ENCODE peak calls at places on chromosomes 12 and 14, in five cellular contexts. V, H, G, E and C are unnamed samples.

GRCh38 chr12:5487971-5488955 is 56.4 kb downstream of the NTF3 start:
- DNase-seq in V (no peak), H (peak), G (peak), E (no peak), C (no peak)

GRCh38 chr12:91817512-91817911 is 328.1 kb downstream of the BTG1 start:
- DNase-seq in V (no peak), H (peak), G (no peak), E (no peak), C (no peak)

GRCh38 chr14:39034481-39035296 is 68.3 kb downstream of the SEC23A start:
- DNase-seq in V (no peak), H (peak), G (no peak), E (no peak), C (no peak)

GRCh38 chr12:112961536-112961935 is 16.8 kb upstream of the OAS2 start:
- DNase-seq in V (no peak), H (no peak), G (no peak), E (no peak), C (no peak)

GRCh38 chr12:22577667-22578066 is 33.3 kb upstream of the C2CD5 start:
- DNase-seq in V (no peak), H (peak), G (peak), E (no peak), C (no peak)

GRCh38 chr14:90140956-90141316 is 79.1 kb downstream of the KCNK13 start:
- DNase-seq in V (no peak), H (peak), G (peak), E (no peak), C (no peak)

GRCh38 chr12:103272949-103273348 is 222.8 kb downstream of the C12orf42 start:
- DNase-seq in V (no peak), H (no peak), G (no peak), E (no peak), C (no peak)

GRCh38 chr12:2111816-2112215 is 59.0 kb downstream of the CACNA1C start:
- DNase-seq in V (no peak), H (no peak), G (no peak), E (no peak), C (no peak)

GRCh38 chr12:132162508-132163031 is 18.3 kb downstream of the NOC4L start:
- DNase-seq in V (no peak), H (peak), G (peak), E (no peak), C (no peak)

GRCh38 chr14:34623506-34623905 is 6.4 kb downstream of the SNX6 start:
- DNase-seq in V (no peak), H (peak), G (peak), E (no peak), C (no peak)

GRCh38 chr12:70948236-70948975 is 27.9 kb upstream of the PTPRR start:
- DNase-seq in V (no peak), H (no peak), G (no peak), E (no peak), C (no peak)

GRCh38 chr12:54549774-54550451 is 512 bp downstream of the PDE1B start:
- DNase-seq in V (no peak), H (no peak), G (no peak), E (no peak), C (no peak)

GRCh38 chr14:99508896-99509629 is 27.9 kb downstream of the CCNK start:
- DNase-seq in V (no peak), H (no peak), G (no peak), E (no peak), C (no peak)

DNA sequence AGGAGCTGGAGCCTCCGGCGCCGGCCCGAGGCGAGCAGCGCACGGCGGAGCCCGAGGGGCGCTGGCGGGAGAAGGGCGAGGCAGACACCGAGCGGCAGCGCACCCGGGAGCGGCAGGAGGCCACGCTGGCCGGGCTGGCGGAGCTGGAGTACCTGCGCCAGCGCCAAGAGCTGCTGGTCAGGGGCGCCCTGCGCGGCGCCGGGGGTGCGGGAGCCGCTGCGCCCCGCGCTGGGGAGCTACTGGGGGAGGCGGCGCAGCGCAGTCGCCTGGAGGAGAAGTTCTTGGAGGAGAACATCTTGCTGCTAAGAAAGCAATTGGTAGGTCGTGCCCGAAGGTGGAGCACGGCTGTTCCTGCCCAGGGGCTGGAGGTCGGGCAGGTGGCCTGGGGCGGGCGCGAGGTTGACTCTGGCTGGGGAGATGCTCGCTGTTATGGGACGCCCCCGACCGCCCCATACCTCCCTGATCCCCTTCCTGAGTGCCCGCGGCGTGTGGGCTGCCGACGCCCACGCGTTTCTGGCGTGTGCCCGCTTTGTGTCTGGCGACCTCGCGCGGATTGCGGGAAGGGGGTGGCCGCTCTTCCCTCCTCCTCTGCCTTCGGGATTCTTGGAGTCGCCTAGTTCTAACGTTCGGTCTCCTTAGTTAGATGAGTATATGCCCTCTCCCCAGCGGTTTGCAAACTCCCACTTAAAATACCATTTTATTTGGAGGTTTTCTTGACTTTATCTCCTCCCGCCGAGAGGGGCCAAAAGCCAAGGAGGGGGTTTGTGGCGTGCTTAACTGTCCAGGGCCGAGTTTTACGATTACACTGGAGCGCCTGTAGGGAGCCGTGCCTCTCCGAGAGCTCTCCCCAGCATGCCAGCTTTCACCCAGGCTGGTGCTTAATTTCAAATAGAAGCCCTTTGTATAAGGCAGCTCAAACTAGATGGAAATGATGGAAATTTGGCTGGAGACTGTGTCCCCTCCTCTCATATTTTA is 756 bp downstream of the DACT1 start:
- DNase-seq in V (peak), H (peak), G (peak), E (peak), C (no peak)
- TF ChIP-seq CTCF in V (no peak), H (no peak), G (peak), E (no peak), C (no peak)

GRCh38 chr12:120225852-120226640 is 25.1 kb upstream of the RPLP0 start:
- DNase-seq in V (no peak), H (no peak), G (no peak), E (no peak), C (no peak)
- TF ChIP-seq CTCF in V (no peak), H (no peak), G (no peak), E (no peak), C (no peak)

GRCh38 chr14:58574623-58575022 is 63.1 kb upstream of the DACT1 start:
- DNase-seq in V (no peak), H (no peak), G (no peak), E (no peak), C (no peak)
- TF ChIP-seq CTCF in V (no peak), H (peak), G (peak), E (no peak), C (peak)

GRCh38 chr12:98373982-98374381 is 141.4 kb upstream of the TMPO start:
- DNase-seq in V (no peak), H (peak), G (no peak), E (no peak), C (no peak)
- TF ChIP-seq CTCF in V (no peak), H (peak), G (no peak), E (no peak), C (peak)

GRCh38 chr14:64960762-64961276 is 11.3 kb downstream of the RAB15 start:
- DNase-seq in V (no peak), H (no peak), G (no peak), E (no peak), C (no peak)
- TF ChIP-seq CTCF in V (no peak), H (no peak), G (no peak), E (no peak), C (no peak)